ENCODE peak calls at places on chromosomes 4 and X, in four cellular contexts. S is GM12878, E is K562, B is HepG2. A is an unnamed sample.

GRCh38 chrX:55132416-55132815 is 43.6 kb downstream of the PAGE2 start:
- DNase-seq in S (no peak), E (no peak), B (no peak), A (no peak)

GRCh38 chr4:47930971-47931804 is 16.8 kb upstream of the NFXL1 start:
- DNase-seq in S (no peak), E (no peak), B (no peak), A (no peak)

GRCh38 chr4:8639021-8639420 is 46.5 kb downstream of the CPZ start:
- DNase-seq in S (no peak), E (no peak), B (no peak), A (peak)

GRCh38 chrX:45479835-45480422 is 279.3 kb upstream of the DIPK2B start:
- DNase-seq in S (no peak), E (no peak), B (peak), A (no peak)

GRCh38 chr4:13590766-13591165 is 36.8 kb downstream of the BOD1L1 start:
- DNase-seq in S (no peak), E (no peak), B (no peak), A (no peak)

GRCh38 chrX:150547511-150548115 is 20.8 kb upstream of the MTM1 start:
- DNase-seq in S (no peak), E (peak), B (no peak), A (peak)

GRCh38 chrX:130082244-130083106 is 27.8 kb downstream of the ELF4 start:
- DNase-seq in S (no peak), E (peak), B (no peak), A (no peak)

GRCh38 chr4:69731826-69732225 is 28.6 kb downstream of the SULT1B1 start:
- DNase-seq in S (no peak), E (no peak), B (no peak), A (no peak)

GRCh38 chr4:99868126-99868596 is 26.1 kb downstream of the LAMTOR3 start:
- DNase-seq in S (no peak), E (no peak), B (no peak), A (no peak)

GRCh38 chr4:154534296-154534695 is 15.9 kb downstream of the PLRG1 start:
- DNase-seq in S (no peak), E (no peak), B (no peak), A (no peak)

GRCh38 chrX:106692425-106693075 is 34.0 kb upstream of the RNF128 start:
- DNase-seq in S (no peak), E (no peak), B (peak), A (no peak)

GRCh38 chrX:38726596-38726995 is 74.7 kb upstream of the MID1IP1 start:
- DNase-seq in S (no peak), E (no peak), B (no peak), A (no peak)

GRCh38 chr4:89838005-89838404 is 1.0 kb upstream of the SNCA start:
- DNase-seq in S (no peak), E (peak), B (no peak), A (no peak)

GRCh38 chr4:1307951-1308735 is 18.5 kb downstream of the MAEA start:
- DNase-seq in S (no peak), E (no peak), B (no peak), A (no peak)

GRCh38 chrX:79325263-79325958 is 41.7 kb downstream of the ITM2A start:
- DNase-seq in S (no peak), E (peak), B (no peak), A (peak)

GRCh38 chr4:89160806-89161205 is 49.5 kb downstream of the TIGD2 start:
- DNase-seq in S (no peak), E (no peak), B (no peak), A (no peak)

GRCh38 chrX:110226931-110227330 is 91.0 kb downstream of the AMMECR1 start:
- DNase-seq in S (no peak), E (no peak), B (no peak), A (no peak)

GRCh38 chr4:3041192-3042142 is 32.9 kb downstream of the HTT-AS start:
- DNase-seq in S (no peak), E (no peak), B (peak), A (peak)
- TF ChIP-seq ESRRA in S (no peak), E (no peak), B (no peak), A (no peak)

GRCh38 chr4:145207934-145208333 is 27.5 kb upstream of the OTUD4 start:
- DNase-seq in S (no peak), E (no peak), B (no peak), A (no peak)
- TF ChIP-seq ATF3 in S (no peak), E (no peak), B (no peak), A (no peak)

GRCh38 chrX:15475486-15475885 is 17.6 kb downstream of the PIR start:
- DNase-seq in S (no peak), E (no peak), B (no peak), A (no peak)

GRCh38 chrX:15472523-15472922 is 20.6 kb downstream of the PIR start:
- DNase-seq in S (no peak), E (no peak), B (no peak), A (no peak)

GRCh38 chrX:15471016-15471415 is 22.1 kb downstream of the PIR start:
- DNase-seq in S (peak), E (peak), B (peak), A (peak)

GRCh38 chrX:15474058-15474457 is 19.1 kb downstream of the PIR start:
- DNase-seq in S (no peak), E (no peak), B (no peak), A (no peak)

DNA sequence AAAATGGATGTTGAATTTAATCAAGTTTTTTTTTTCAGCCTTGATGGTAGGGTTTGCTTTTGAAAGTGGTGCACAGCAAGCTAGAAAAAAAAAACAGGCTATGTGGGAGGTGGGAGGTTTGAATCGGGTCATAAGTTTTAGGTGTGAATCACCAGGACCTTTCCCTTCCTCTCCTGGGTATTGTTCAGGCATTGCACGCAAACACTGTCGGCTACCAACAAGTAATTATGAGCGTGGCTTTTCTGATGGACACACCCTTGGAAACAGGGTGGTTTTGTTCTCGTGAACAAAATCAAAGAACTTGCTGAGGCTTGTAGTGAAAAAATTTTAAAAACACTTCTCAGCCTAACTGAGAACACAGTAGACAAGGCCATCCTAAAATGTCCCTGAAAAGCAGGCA is 18.1 kb downstream of the PIR start:
- DNase-seq in S (no peak), E (no peak), B (no peak), A (no peak)
- TF ChIP-seq ESRRA in S (no peak), E (no peak), B (no peak), A (no peak)

GRCh38 chrX:152588206-152588605 is 49.5 kb upstream of the GABRQ start:
- DNase-seq in S (no peak), E (no peak), B (no peak), A (no peak)
- TF ChIP-seq ATF3 in S (no peak), E (no peak), B (no peak), A (no peak)

GRCh38 chr4:126758493-126758892 is 874.3 kb upstream of the INTU start:
- DNase-seq in S (no peak), E (no peak), B (no peak), A (no peak)

GRCh38 chr4:126761947-126762650 is 870.7 kb upstream of the INTU start:
- DNase-seq in S (no peak), E (no peak), B (no peak), A (no peak)

GRCh38 chr4:126766266-126766665 is 866.5 kb upstream of the INTU start:
- DNase-seq in S (no peak), E (no peak), B (no peak), A (no peak)

GRCh38 chr4:126757219-126757618 is 875.5 kb upstream of the INTU start:
- DNase-seq in S (no peak), E (no peak), B (no peak), A (no peak)

GRCh38 chr4:126762651-126763247 is 870.0 kb upstream of the INTU start:
- DNase-seq in S (no peak), E (no peak), B (no peak), A (no peak)
- TF ChIP-seq ESRRA in S (no peak), E (no peak), B (no peak), A (no peak)

GRCh38 chrX:41180194-41180902 is 95.1 kb downstream of the USP9X start:
- DNase-seq in S (peak), E (peak), B (peak), A (peak)
- TF ChIP-seq ATF3 in S (no peak), E (no peak), B (no peak), A (no peak)

A was measured in WTC11.